ENCODE peak calls at places on chromosomes 1 and 21, in four cellular contexts. One of them, this sample, is unnamed.
A peak's percentile ranks its signal among the peaks of the same experiment; 100 is the strongest.

GRCh38 chr1:169511339-169512028 is 25.7 kb upstream of the SLC19A2 start:
- DNase-seq in left ventricle myocardium inferior: no peak
- DNase-seq in lower lobe of right lung: no peak
- DNase-seq in OCI-LY7: no peak
- DNase-seq in this sample: no peak

GRCh38 chr1:183543619-183544204 is 46.5 kb downstream of the NCF2 start:
- DNase-seq in lower lobe of right lung: no peak
- DNase-seq in left ventricle myocardium inferior: no peak
- DNase-seq in OCI-LY7: peak; percentile 67
- DNase-seq in this sample: no peak

GRCh38 chr1:233063462-233063861 is 113.1 kb downstream of the NTPCR start:
- DNase-seq in OCI-LY7: no peak
- DNase-seq in lower lobe of right lung: no peak
- DNase-seq in left ventricle myocardium inferior: no peak
- DNase-seq in this sample: no peak

GRCh38 chr21:17458279-17458678 is 54.6 kb upstream of the CXADR start:
- DNase-seq in left ventricle myocardium inferior: no peak
- DNase-seq in OCI-LY7: no peak
- DNase-seq in lower lobe of right lung: no peak
- DNase-seq in this sample: no peak

GRCh38 chr1:109170051-109170775 is 43.5 kb upstream of the SARS1 start:
- DNase-seq in lower lobe of right lung: no peak
- DNase-seq in left ventricle myocardium inferior: no peak
- DNase-seq in OCI-LY7: no peak
- DNase-seq in this sample: no peak

GRCh38 chr1:92711473-92712165 is 73.3 kb downstream of the EVI5 start:
- DNase-seq in lower lobe of right lung: no peak
- DNase-seq in left ventricle myocardium inferior: no peak
- DNase-seq in OCI-LY7: no peak
- DNase-seq in this sample: no peak

GRCh38 chr1:27353629-27354028 is 11.8 kb downstream of the SYTL1 start:
- DNase-seq in lower lobe of right lung: no peak
- DNase-seq in left ventricle myocardium inferior: no peak
- DNase-seq in OCI-LY7: no peak
- DNase-seq in this sample: no peak

GRCh38 chr1:31063636-31064035 is 1.9 kb downstream of the PUM1 start:
- DNase-seq in lower lobe of right lung: no peak
- DNase-seq in OCI-LY7: peak; percentile 42
- DNase-seq in left ventricle myocardium inferior: no peak
- DNase-seq in this sample: no peak

GRCh38 chr1:78303620-78304019 is 187.2 kb upstream of the PTGFR start:
- DNase-seq in OCI-LY7: no peak
- DNase-seq in left ventricle myocardium inferior: peak; percentile 21
- DNase-seq in lower lobe of right lung: no peak
- DNase-seq in this sample: no peak

GRCh38 chr1:24254783-24255182 is 64.4 kb upstream of the GRHL3 start:
- DNase-seq in left ventricle myocardium inferior: no peak
- DNase-seq in OCI-LY7: no peak
- DNase-seq in lower lobe of right lung: no peak
- DNase-seq in this sample: no peak

DNA sequence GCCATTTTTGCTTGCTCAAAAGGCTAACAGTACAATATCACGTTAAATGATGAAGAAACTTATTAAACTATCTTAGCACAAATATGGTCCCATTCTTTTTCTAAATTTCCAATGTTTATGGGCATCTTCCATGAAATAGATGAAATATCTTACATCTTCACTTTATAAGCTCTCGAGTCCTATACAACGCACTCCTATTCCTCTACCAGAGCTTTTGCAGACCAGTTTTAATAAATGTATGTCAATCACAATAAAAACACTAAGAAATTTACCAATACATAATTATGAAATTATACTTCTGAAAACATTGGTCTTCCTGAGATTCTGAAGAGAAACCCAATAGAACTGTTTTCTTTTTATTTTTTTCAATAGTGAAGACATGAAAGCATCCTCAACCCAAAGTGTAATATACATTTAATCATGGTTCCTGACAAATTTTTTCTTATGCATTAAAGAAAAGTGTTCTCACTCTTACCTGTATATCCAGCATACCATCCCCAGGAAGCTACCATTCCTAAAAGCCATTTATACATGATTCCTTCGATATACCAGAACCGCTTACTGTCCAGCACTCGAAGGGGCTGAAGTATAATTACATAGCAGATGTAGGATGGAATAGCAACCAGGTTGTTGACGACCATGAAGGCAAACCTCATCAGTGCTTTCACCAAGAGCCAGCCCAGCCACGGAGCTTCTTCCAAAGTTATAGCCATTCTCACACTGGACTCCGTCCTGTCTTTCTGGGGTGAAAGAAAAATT is 1.8 kb downstream of the LPGAT1 start:
- DNase-seq in lower lobe of right lung: no peak
- DNase-seq in OCI-LY7: no peak
- DNase-seq in left ventricle myocardium inferior: no peak
- DNase-seq in this sample: no peak
- H3K4me3 ChIP-seq in lower lobe of right lung: peak overlapping the region; percentile 70
- H3K4me3 ChIP-seq in OCI-LY7: peak overlapping the region; percentile 77
- H3K4me3 ChIP-seq in left ventricle myocardium inferior: peak overlapping the region; percentile 81
- H3K4me3 ChIP-seq in this sample: peak overlapping the region; percentile 78

GRCh38 chr1:173669491-173669941 is at the start of gene ANKRD45:
- DNase-seq in lower lobe of right lung: peak; percentile 68
- DNase-seq in OCI-LY7: no peak
- DNase-seq in left ventricle myocardium inferior: peak; percentile 22
- DNase-seq in this sample: peak; percentile 25
- TF ChIP-seq CTCF in lower lobe of right lung: no peak
- TF ChIP-seq CTCF in OCI-LY7: no peak
- TF ChIP-seq CTCF in left ventricle myocardium inferior: no peak
- TF ChIP-seq CTCF in this sample: no peak

GRCh38 chr1:151061012-151061401 is 810 bp downstream of the MLLT11 start:
- DNase-seq in OCI-LY7: no peak
- DNase-seq in left ventricle myocardium inferior: no peak
- DNase-seq in lower lobe of right lung: no peak
- DNase-seq in this sample: no peak
- H3K4me3 ChIP-seq in OCI-LY7: peak overlapping the region; percentile 92
- H3K4me3 ChIP-seq in left ventricle myocardium inferior: peak overlapping the region; percentile 92
- H3K4me3 ChIP-seq in lower lobe of right lung: no peak overlapping the region
- H3K4me3 ChIP-seq in this sample: peak overlapping the region; percentile 82

GRCh38 chr1:175914115-175914514 is 170.7 kb upstream of the TNR start:
- DNase-seq in OCI-LY7: no peak
- DNase-seq in lower lobe of right lung: no peak
- DNase-seq in left ventricle myocardium inferior: no peak
- DNase-seq in this sample: no peak
- TF ChIP-seq CTCF in OCI-LY7: no peak
- TF ChIP-seq CTCF in lower lobe of right lung: no peak
- TF ChIP-seq CTCF in left ventricle myocardium inferior: no peak
- TF ChIP-seq CTCF in this sample: no peak

GRCh38 chr1:225996946-225997545 is 2.1 kb downstream of the SDE2 start:
- DNase-seq in lower lobe of right lung: no peak
- DNase-seq in left ventricle myocardium inferior: no peak
- DNase-seq in OCI-LY7: peak; percentile 66
- DNase-seq in this sample: no peak
- H3K4me3 ChIP-seq in lower lobe of right lung: no peak overlapping the region
- H3K4me3 ChIP-seq in left ventricle myocardium inferior: no peak overlapping the region
- H3K4me3 ChIP-seq in OCI-LY7: peak overlapping the region; percentile 93
- H3K4me3 ChIP-seq in this sample: peak overlapping the region; percentile 79

GRCh38 chr1:46342084-46342656 is 1.6 kb downstream of the NSUN4 start:
- DNase-seq in left ventricle myocardium inferior: no peak
- DNase-seq in lower lobe of right lung: no peak
- DNase-seq in OCI-LY7: peak; percentile 46
- DNase-seq in this sample: no peak
- TF ChIP-seq CTCF in left ventricle myocardium inferior: peak; percentile 15
- TF ChIP-seq CTCF in lower lobe of right lung: no peak
- TF ChIP-seq CTCF in OCI-LY7: peak; percentile 69
- TF ChIP-seq CTCF in this sample: peak; percentile 63

DNA sequence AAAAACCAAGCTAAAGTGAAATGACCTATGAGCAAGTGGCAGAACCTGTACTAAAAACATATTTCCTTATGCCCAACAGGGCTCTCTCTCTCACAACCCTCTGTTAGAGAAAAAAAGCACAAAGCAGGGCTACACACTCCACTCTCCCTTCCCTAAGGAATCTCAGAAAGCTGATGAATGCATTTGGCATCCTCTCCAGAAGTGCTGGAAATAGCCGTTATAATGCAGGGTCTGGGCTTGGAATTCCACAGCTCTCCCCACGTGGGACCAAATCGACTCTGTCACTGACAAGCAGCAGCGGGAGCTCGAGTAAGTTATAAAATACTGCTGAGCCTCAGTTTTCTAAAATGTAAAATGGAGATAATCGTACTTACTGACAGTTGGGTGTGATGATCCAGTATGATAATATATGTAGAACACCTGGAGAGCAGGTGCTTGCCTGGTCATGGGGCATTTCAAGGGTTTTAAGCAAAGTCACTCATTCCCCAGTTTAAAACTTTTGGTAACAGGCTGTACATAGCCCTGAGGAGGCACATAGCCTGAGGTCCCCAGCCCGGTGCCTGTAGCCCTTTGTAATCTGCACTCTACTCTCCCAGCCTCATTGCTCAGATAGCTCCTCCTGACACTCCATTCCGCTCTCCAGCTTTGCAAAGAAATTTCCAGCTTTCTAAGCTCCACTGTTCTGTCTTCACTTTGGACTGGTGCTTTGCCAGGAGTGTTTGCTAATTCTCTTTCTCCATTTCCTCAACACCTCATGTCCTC is 175.6 kb upstream of the DAB1 start:
- DNase-seq in lower lobe of right lung: no peak
- DNase-seq in OCI-LY7: no peak
- DNase-seq in left ventricle myocardium inferior: no peak
- DNase-seq in this sample: no peak
- H3K4me3 ChIP-seq in lower lobe of right lung: no peak overlapping the region
- H3K4me3 ChIP-seq in OCI-LY7: no peak overlapping the region
- H3K4me3 ChIP-seq in left ventricle myocardium inferior: peak overlapping the region; percentile 15
- H3K4me3 ChIP-seq in this sample: no peak overlapping the region

This sample was measured in GM06990.